ENCODE peak calls at places on chromosomes 7 and 10, in six cellular contexts. P is pons, Z is T-helper 1 cell, U is epithelial cell of proximal tubule, G is neuronal stem cell, N is EL. T is an unnamed sample.

GRCh38 chr10:129102906-129103693 is 363.9 kb upstream of the MGMT start:
- DNase-seq in G (no peak), U (no peak), P (no peak), N (no peak), Z (no peak), T (peak)

GRCh38 chr7:25847331-25848070 is 304.5 kb upstream of the NFE2L3 start:
- DNase-seq in U (peak), N (peak), Z (no peak), G (no peak), P (no peak), T (peak)

GRCh38 chr7:23864984-23865383 is 155.0 kb downstream of the STK31 start:
- DNase-seq in G (no peak), P (no peak), Z (no peak), U (no peak), N (peak), T (peak)

GRCh38 chr7:47719675-47720074 is 137.8 kb upstream of the TNS3 start:
- DNase-seq in Z (no peak), P (no peak), U (no peak), N (no peak), G (no peak), T (no peak)

GRCh38 chr7:154729056-154729455 is 273.9 kb downstream of the PAXIP1 start:
- DNase-seq in U (no peak), P (no peak), Z (no peak), N (no peak), G (no peak), T (no peak)

GRCh38 chr7:24982917-24983316 is 2.9 kb upstream of the OSBPL3 start:
- DNase-seq in U (no peak), G (no peak), N (no peak), Z (no peak), P (no peak), T (peak)

GRCh38 chr10:14380746-14381145 is 50.0 kb upstream of the FRMD4A start:
- DNase-seq in U (peak), Z (no peak), G (no peak), N (no peak), P (no peak), T (no peak)

GRCh38 chr10:94859086-94859485 is 79.4 kb upstream of the CYP2C9 start:
- DNase-seq in N (no peak), U (no peak), G (no peak), Z (no peak), P (no peak), T (no peak)

GRCh38 chr10:5321273-5321672 is 43.5 kb upstream of the UCN3 start:
- DNase-seq in N (no peak), P (no peak), G (no peak), U (no peak), Z (peak), T (no peak)

GRCh38 chr10:15346440-15347141 is 24.5 kb downstream of the FAM171A1 start:
- DNase-seq in G (no peak), N (no peak), Z (no peak), U (no peak), P (peak), T (peak)

GRCh38 chr7:131293018-131293417 is 34.7 kb upstream of the MKLN1 start:
- DNase-seq in P (no peak), N (peak), Z (no peak), U (no peak), G (no peak), T (no peak)

GRCh38 chr10:70337201-70337651 is 45.2 kb downstream of the LRRC20 start:
- DNase-seq in N (peak), Z (no peak), U (no peak), G (no peak), P (no peak), T (no peak)

GRCh38 chr7:20327047-20327446 is 3.7 kb upstream of the ITGB8 start:
- DNase-seq in P (no peak), N (peak), Z (no peak), U (peak), G (no peak), T (peak)

GRCh38 chr10:95543459-95543858 is 17.7 kb downstream of the SORBS1 start:
- DNase-seq in P (no peak), N (no peak), G (no peak), U (no peak), Z (no peak), T (no peak)

GRCh38 chr7:132541656-132542055 is 34.6 kb downstream of the PLXNA4 start:
- DNase-seq in Z (no peak), P (no peak), G (no peak), U (no peak), N (no peak), T (no peak)

GRCh38 chr7:27108390-27109127 is 6.1 kb upstream of the HOXA2 start:
- DNase-seq in U (no peak), P (no peak), Z (no peak), G (no peak), N (no peak), T (peak)

GRCh38 chr10:101725296-101725695 is 30.3 kb upstream of the FBXW4 start:
- DNase-seq in P (no peak), U (no peak), N (no peak), Z (no peak), G (no peak), T (no peak)

GRCh38 chr10:72612203-72612826 is 13.6 kb downstream of the MICU1 start:
- DNase-seq in U (no peak), G (no peak), Z (no peak), N (peak), P (no peak), T (peak)

T was measured in cardiac muscle cell.